ENCODE peak calls at places on chromosome 2, in four cellular contexts. H, S, A and K are unnamed samples. For H3K36me3 and H3K9me3, the result is how much of the 10 kb centered on the place peaks cover.

GRCh38 chr2:203867561-203868200 is at the start of gene CTLA4:
- DNase-seq in H (no peak), A (no peak), S (no peak), K (no peak)

GRCh38 chr2:113700186-113700841 is 56.1 kb downstream of the SLC35F5 start:
- DNase-seq in S (no peak), A (no peak), H (no peak), K (peak)

GRCh38 chr2:165003443-165004130 is 48.3 kb upstream of the SLC38A11 start:
- DNase-seq in H (no peak), A (no peak), S (no peak), K (no peak)

GRCh38 chr2:28623582-28624405 is 127.8 kb upstream of the PPP1CB start:
- DNase-seq in H (no peak), A (no peak), S (no peak), K (no peak)

GRCh38 chr2:29253026-29253425 is 137.8 kb downstream of the CLIP4 start:
- DNase-seq in S (no peak), A (no peak), H (no peak), K (no peak)

GRCh38 chr2:56291711-56292110 is 107.9 kb downstream of the CCDC85A start:
- DNase-seq in A (no peak), H (no peak), S (no peak), K (no peak)

GRCh38 chr2:75602724-75603342 is 42.1 kb upstream of the EVA1A start:
- DNase-seq in S (no peak), H (no peak), A (peak), K (no peak)

GRCh38 chr2:206245178-206245778 is 29.2 kb upstream of the ZDBF2 start:
- DNase-seq in S (no peak), A (no peak), H (no peak), K (no peak)

GRCh38 chr2:51293566-51294200 is 261.8 kb upstream of the NRXN1 start:
- DNase-seq in S (no peak), H (no peak), A (no peak), K (no peak)

GRCh38 chr2:237223208-237223861 is 137.6 kb downstream of the COPS8 start:
- DNase-seq in S (no peak), A (peak), H (peak), K (no peak)

GRCh38 chr2:47016172-47016913 is 100.7 kb upstream of the MCFD2 start:
- DNase-seq in S (no peak), A (peak), H (no peak), K (no peak)

GRCh38 chr2:236344446-236344845 is 80.2 kb upstream of the ASB18 start:
- DNase-seq in H (no peak), S (no peak), A (no peak), K (no peak)

GRCh38 chr2:19933351-19933981 is 31.7 kb upstream of the TTC32 start:
- DNase-seq in S (no peak), A (peak), H (no peak), K (no peak)

GRCh38 chr2:150219861-150220260 is 267.6 kb downstream of the RND3 start:
- DNase-seq in H (no peak), S (no peak), A (no peak), K (no peak)

GRCh38 chr2:33848486-33848885 is 249.4 kb upstream of the FAM98A start:
- DNase-seq in S (no peak), A (no peak), H (no peak), K (no peak)

GRCh38 chr2:236882931-236883330 is 202.8 kb upstream of the COPS8 start:
- DNase-seq in H (no peak), S (no peak), A (peak), K (no peak)

GRCh38 chr2:200616193-200616592 is 30.4 kb downstream of the AOX1 start:
- DNase-seq in A (no peak), H (no peak), S (no peak), K (no peak)

GRCh38 chr2:138433995-138434991 is 67.3 kb upstream of the SPOPL start:
- DNase-seq in A (no peak), S (no peak), H (no peak), K (no peak)

GRCh38 chr2:102065675-102066252 is 74.0 kb downstream of the IL1R2 start:
- DNase-seq in H (no peak), S (no peak), A (peak), K (no peak)

DNA sequence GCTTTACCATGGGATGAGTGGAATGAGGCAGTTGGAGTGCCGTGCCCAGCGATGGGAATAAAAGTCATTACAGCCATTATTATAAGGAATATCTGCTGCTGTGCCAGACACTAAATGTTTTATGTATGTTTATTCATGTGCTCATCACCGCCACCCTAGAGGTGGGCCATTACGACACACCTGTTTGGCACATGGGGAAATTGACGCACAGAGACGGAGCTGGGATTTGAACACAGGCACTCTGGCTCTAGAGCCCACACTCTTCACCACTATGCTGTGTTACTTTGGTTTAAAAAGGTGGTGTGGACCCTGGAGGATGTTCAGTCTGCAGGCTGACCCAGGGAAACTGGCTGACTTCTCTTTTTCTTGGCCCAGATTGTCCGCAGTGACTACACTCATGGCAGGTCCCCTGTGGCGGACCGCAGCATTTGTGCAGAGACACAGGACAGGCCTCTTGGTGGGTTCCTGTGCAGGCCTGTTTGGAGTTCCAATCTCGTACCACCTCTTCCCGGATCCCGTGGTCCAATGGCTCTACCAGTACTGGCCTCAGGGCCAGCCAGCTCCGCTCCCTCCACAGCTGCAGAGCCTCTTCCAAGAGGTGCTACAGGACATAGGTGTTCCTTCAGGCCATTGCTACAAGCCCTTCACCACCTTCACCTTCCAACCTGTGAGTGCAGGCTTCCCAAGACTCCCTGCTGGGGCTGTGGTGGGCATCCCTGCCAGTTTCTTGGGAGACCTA is 1.6 kb downstream of the TMEM177 start:
- DNase-seq in S (no peak), H (no peak), A (no peak), K (no peak)
- H3K4me3 ChIP-seq in S (no peak), H (no peak), A (peak), K (no peak)

DNA sequence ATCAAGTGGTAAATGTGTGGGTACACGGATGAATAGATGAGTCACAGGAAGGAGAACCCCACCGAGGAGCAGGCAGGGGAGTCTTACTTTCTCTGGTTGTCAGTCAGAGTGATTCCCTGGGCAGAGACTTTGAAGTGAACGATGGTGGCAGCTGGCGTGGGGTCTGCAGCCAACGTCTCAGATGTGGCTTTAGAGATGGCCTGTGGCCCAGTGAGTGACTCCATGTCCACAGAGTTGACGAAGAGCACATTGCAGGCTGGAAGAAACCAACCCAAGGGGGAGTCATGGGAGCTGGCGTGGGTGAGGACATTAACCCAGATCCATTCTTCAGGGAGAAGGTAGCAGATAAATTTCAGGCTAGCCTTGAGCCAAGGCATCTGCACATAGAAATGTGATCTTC is 193.1 kb downstream of the TNS1 start:
- DNase-seq in A (no peak), S (no peak), H (no peak), K (no peak)
- H3K36me3 ChIP-seq in A (under half), S (under half), H (under half), K (under half)

GRCh38 chr2:41856946-41857345 is 190.9 kb upstream of the PKDCC start:
- DNase-seq in A (no peak), S (no peak), H (no peak), K (no peak)
- H3K9me3 ChIP-seq in A (under half), S (under half), H (under half), K (under half)

GRCh38 chr2:24038786-24039499 is 8.2 kb downstream of the WDCP start:
- DNase-seq in A (no peak), S (no peak), H (no peak), K (no peak)
- H3K4me3 ChIP-seq in A (no peak), S (no peak), H (no peak), K (no peak)

GRCh38 chr2:58030789-58031188 is 15.8 kb upstream of the VRK2 start:
- DNase-seq in S (no peak), A (no peak), H (no peak), K (no peak)

GRCh38 chr2:58032016-58032750 is 14.4 kb upstream of the VRK2 start:
- DNase-seq in H (no peak), S (no peak), A (no peak), K (no peak)

GRCh38 chr2:58035352-58035751 is 11.3 kb upstream of the VRK2 start:
- DNase-seq in H (no peak), S (no peak), A (no peak), K (no peak)

GRCh38 chr2:58033530-58033929 is 13.1 kb upstream of the VRK2 start:
- DNase-seq in H (no peak), S (no peak), A (no peak), K (no peak)

GRCh38 chr2:58032751-58033055 is 13.9 kb upstream of the VRK2 start:
- DNase-seq in S (no peak), A (no peak), H (no peak), K (no peak)
- H3K36me3 ChIP-seq in S (under half), A (under half), H (under half), K (under half)

GRCh38 chr2:115400940-115401339 is 958.5 kb downstream of the DPP10 start:
- DNase-seq in H (no peak), A (no peak), S (no peak), K (no peak)
- H3K9me3 ChIP-seq in H (under half), A (under half), S (under half), K (under half)

GRCh38 chr2:196167666-196168065 is 3.7 kb downstream of the STK17B start:
- DNase-seq in A (no peak), S (no peak), H (no peak), K (no peak)
- H3K4me3 ChIP-seq in A (peak), S (no peak), H (no peak), K (peak)

GRCh38 chr2:109266511-109266910 is 137.5 kb downstream of the SH3RF3 start:
- DNase-seq in H (no peak), S (no peak), A (no peak), K (no peak)

GRCh38 chr2:109268916-109269315 is 139.9 kb downstream of the SH3RF3 start:
- DNase-seq in A (no peak), S (no peak), H (no peak), K (no peak)

GRCh38 chr2:109265953-109266352 is 136.9 kb downstream of the SH3RF3 start:
- DNase-seq in S (no peak), H (no peak), A (no peak), K (no peak)

GRCh38 chr2:109265369-109265768 is 136.4 kb downstream of the SH3RF3 start:
- DNase-seq in S (no peak), A (no peak), H (no peak), K (no peak)

GRCh38 chr2:109266998-109267854 is 138.2 kb downstream of the SH3RF3 start:
- DNase-seq in A (peak), H (no peak), S (peak), K (no peak)
- H3K36me3 ChIP-seq in A (under half), H (under half), S (under half), K (under half)